ENCODE peak calls at places on chromosomes 16 and 17, in ten cellular contexts. B is cardiac fibroblast, C is NCI-H2107, Q is tibial nerve, I is AG20443, S is Right ventricle myocardium superior, Y is heart left ventricle, D is NCI-H345, J is cardiac muscle cell, V is NCI-H748 treated with DMSO at 0.1 percent for 48 hours. U is an unnamed sample.

GRCh38 chr17:76475302-76475701 is 7.9 kb downstream of the AANAT start:
- DNase-seq in B (no peak), C (no peak), Q (no peak), I (no peak), S (no peak), Y (no peak), D (no peak), J (no peak), V (no peak), U (no peak)

GRCh38 chr16:66507731-66508239 is 42.1 kb downstream of the TK2 start:
- DNase-seq in B (no peak), C (no peak), Q (no peak), I (no peak), S (no peak), Y (no peak), D (no peak), J (no peak), V (no peak), U (no peak)

GRCh38 chr17:41588126-41588810 is 1.6 kb upstream of the KRT14 start:
- DNase-seq in B (no peak), C (no peak), Q (no peak), I (no peak), S (no peak), Y (no peak), D (no peak), J (no peak), V (no peak), U (no peak)

GRCh38 chr17:75031972-75032895 is 14.5 kb downstream of the ATP5PD start:
- DNase-seq in B (peak; percentile 78), C (peak; percentile 22), Q (peak; percentile 82), I (peak; percentile 91), S (peak; percentile 80), Y (peak; percentile 69), D (peak; percentile 93), J (peak; percentile 85), V (peak; percentile 46), U (no peak)

GRCh38 chr16:2204727-2205103 is 539 bp upstream of the MLST8 start:
- DNase-seq in B (no peak), C (no peak), Q (no peak), I (no peak), S (no peak), Y (no peak), D (no peak), J (no peak), V (no peak), U (no peak)

GRCh38 chr17:59830007-59830630 is 62.6 kb downstream of the TUBD1 start:
- DNase-seq in B (peak; percentile 84), C (no peak), Q (no peak), I (no peak), S (no peak), Y (no peak), D (no peak), J (peak; percentile 85), V (no peak), U (no peak)

GRCh38 chr17:35170968-35171771 is 23.0 kb downstream of the SLC35G3 start:
- DNase-seq in B (peak; percentile 56), C (no peak), Q (no peak), I (peak; percentile 54), S (no peak), Y (no peak), D (no peak), J (peak; percentile 29), V (no peak), U (peak; percentile 6)

GRCh38 chr17:79026345-79027273 is 2.6 kb downstream of the C1QTNF1 start:
- DNase-seq in B (peak; percentile 83), C (no peak), Q (no peak), I (peak; percentile 79), S (peak; percentile 70), Y (peak; percentile 71), D (peak; percentile 55), J (peak; percentile 85), V (no peak), U (peak; percentile 86)

GRCh38 chr17:19716108-19717030 is at the start of gene SLC47A2:
- DNase-seq in B (no peak), C (no peak), Q (no peak), I (peak; percentile 36), S (peak; percentile 53), Y (no peak), D (no peak), J (no peak), V (no peak), U (no peak)

GRCh38 chr16:14548933-14549788 is 80.9 kb downstream of the PARN start:
- DNase-seq in B (no peak), C (no peak), Q (no peak), I (no peak), S (no peak), Y (no peak), D (no peak), J (no peak), V (no peak), U (no peak)

GRCh38 chr17:34391241-34391640 is 28.2 kb upstream of the CCL1 start:
- DNase-seq in B (no peak), C (no peak), Q (no peak), I (no peak), S (no peak), Y (no peak), D (no peak), J (no peak), V (no peak), U (no peak)

GRCh38 chr16:49468611-49469322 is 95.2 kb downstream of the C16orf78 start:
- DNase-seq in B (no peak), C (no peak), Q (no peak), I (no peak), S (no peak), Y (no peak), D (no peak), J (no peak), V (no peak), U (no peak)

GRCh38 chr17:32899240-32900013 is 22.5 kb upstream of the MYO1D start:
- DNase-seq in B (no peak), C (no peak), Q (no peak), I (no peak), S (no peak), Y (no peak), D (no peak), J (no peak), V (no peak), U (no peak)

GRCh38 chr16:11585460-11586374 is 1.0 kb downstream of the LITAF start:
- DNase-seq in B (no peak), C (no peak), Q (no peak), I (peak; percentile 43), S (no peak), Y (peak; percentile 69), D (no peak), J (no peak), V (no peak), U (no peak)

U was measured in foreskin melanocyte.